ENCODE peak calls at places on chromosomes 6 and 20, in eight cellular contexts. P is ovary; G is A549; O is dorsolateral prefrontal cortex; M is mesendoderm; R is naive thymus-derived CD4-positive, alpha-beta T cell; W is left ventricle myocardium inferior; L is lower lobe of right lung. N is an unnamed sample.

GRCh38 chr20:24773168-24773567 is 175.9 kb upstream of the CST7 start:
- DNase-seq in M (no peak), P (no peak), R (no peak), O (peak), G (no peak), L (no peak), W (no peak), N (no peak)

GRCh38 chr20:62936996-62937352 is 973 bp upstream of the GID8 start:
- DNase-seq in G (peak), O (no peak), W (no peak), M (peak), P (no peak), R (no peak), L (no peak), N (no peak)

GRCh38 chr6:167826230-167827061 is at the start of gene AFDN:
- DNase-seq in O (peak), W (peak), R (peak), P (peak), L (peak), M (peak), G (peak), N (peak)

GRCh38 chr6:139996253-139996834 is 621.9 kb upstream of the CITED2 start:
- DNase-seq in O (no peak), R (no peak), M (peak), L (no peak), P (no peak), G (peak), W (no peak), N (peak)

GRCh38 chr6:122673345-122673961 is 63.2 kb downstream of the PKIB start:
- DNase-seq in W (no peak), R (no peak), P (no peak), L (no peak), G (no peak), O (no peak), M (no peak), N (no peak)

GRCh38 chr6:17485181-17485580 is 91.8 kb downstream of the CAP2 start:
- DNase-seq in G (no peak), M (no peak), R (no peak), P (no peak), L (no peak), W (no peak), O (no peak), N (no peak)

GRCh38 chr20:14845199-14846160 is 508.1 kb upstream of the FLRT3 start:
- DNase-seq in O (no peak), R (no peak), M (no peak), G (peak), L (no peak), W (no peak), P (no peak), N (no peak)

GRCh38 chr6:49233483-49233882 is 229.6 kb downstream of the MMUT start:
- DNase-seq in M (no peak), R (no peak), P (no peak), G (no peak), O (no peak), W (no peak), L (no peak), N (no peak)

GRCh38 chr6:38354905-38355304 is 284.8 kb downstream of the BTBD9 start:
- DNase-seq in O (no peak), P (no peak), R (no peak), M (no peak), G (no peak), L (no peak), W (no peak), N (no peak)
- H3K4me3 ChIP-seq in O (no peak), P (no peak), R (no peak), M (no peak), G (no peak), L (no peak), W (no peak), N (no peak)

DNA sequence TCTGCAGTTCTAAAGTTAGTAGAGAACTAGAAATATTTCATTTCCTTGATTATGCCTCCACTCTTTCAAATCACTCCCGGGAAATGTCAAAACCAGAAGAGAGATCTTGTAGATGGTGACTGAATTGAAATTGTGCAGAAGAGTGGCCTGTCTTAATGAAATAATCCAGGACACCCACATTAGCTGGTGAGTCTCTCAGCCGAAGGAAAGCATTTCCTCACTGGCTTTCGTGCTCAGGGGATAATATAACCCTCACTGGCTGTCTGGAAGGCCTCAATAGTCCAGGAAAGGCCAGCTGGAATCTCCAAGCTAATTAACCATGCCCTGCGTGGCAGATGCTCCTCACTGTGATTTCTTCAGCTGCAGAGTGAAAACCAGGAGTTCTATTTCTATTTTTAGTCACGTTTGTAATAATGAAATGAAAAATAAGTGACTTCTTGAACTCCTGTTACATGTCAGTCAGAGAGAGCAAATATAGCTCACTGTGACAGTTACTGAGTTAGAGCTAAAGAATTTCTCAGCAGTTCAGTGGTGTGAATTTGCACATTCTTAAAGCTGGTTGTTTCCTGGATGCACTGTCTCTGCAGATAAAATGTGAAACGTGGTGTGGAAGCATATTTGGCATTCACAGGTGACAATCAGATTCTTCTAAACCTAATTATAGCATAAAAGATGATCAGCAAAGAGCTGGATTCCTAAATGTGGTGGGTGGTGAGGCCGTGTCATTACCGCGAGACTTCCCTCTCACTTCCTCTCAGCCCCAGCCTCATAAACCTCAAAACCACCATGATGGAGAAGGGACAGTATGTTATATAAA is 211.7 kb downstream of the LMBRD1 start:
- DNase-seq in M (peak), G (no peak), O (peak), W (no peak), L (no peak), P (no peak), R (no peak), N (no peak)
- H3K27ac ChIP-seq in M (no peak), G (no peak), O (no peak), W (peak), L (no peak), P (no peak), R (no peak), N (no peak)

DNA sequence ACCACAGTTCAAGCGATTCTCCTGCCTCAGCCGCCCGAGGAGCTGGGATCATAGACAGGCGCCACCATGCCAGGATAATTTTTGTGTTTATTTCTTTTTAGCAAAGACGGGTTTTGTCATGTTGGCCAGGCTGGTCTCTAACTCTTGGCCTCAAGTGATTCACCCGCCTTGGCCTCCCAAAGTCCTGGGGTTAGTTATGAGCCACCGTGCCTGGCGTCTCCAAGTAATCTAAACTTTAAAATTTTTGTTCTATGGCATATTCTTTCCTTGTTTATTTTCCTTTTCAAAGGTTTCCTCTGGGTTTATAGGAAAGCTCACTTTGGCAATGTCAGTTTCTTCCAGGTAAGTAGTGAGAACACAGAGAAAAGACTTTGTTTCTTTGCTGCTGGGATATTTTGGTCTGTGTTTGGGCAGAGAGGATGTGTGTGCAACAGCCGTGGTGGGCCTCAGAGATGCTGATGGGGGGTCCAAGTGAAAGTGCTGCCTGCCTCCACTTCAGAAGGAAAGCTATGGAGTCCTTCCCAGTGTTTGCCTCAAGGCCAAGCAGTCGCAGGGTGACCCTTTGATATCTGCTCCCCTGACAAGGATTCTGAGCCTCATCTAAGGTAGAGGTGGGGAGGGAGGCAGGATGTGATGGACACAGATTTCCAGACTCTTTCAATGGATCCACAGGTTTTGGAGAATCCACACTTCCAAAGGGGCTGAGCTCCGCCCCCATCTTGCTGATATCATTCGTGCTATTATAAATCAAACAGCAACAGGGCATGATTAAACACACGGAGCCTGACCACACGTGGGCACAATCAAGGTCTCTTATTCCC is 2.3 kb downstream of the LRP11 start:
- DNase-seq in L (no peak), P (no peak), M (no peak), R (no peak), W (no peak), G (no peak), O (no peak), N (no peak)
- H3K4me3 ChIP-seq in L (peak), P (no peak), M (no peak), R (no peak), W (peak), G (peak), O (peak), N (peak)

DNA sequence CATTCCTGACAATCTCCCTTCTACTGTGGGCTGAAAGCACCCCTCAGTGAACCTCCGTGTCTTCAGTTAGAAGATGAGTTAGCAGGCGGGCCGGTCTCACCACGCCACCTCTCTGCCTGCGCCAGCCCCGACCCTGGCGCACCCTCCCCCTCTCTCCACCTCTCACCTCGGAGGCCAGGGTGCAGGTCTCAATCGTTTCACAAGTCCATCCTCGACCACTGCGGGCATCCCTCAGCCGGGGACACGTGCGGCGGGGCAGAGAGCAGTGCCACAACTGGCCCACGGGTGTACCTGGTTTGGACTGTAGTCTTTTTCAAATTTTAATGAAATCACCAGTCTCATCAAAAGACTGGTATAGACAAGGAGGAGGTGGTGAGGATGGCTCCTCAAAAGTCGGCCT is 34.4 kb downstream of the NFATC2 start:
- DNase-seq in P (no peak), L (no peak), O (no peak), M (no peak), R (no peak), W (no peak), G (no peak), N (no peak)
- H3K27ac ChIP-seq in P (no peak), L (no peak), O (no peak), M (no peak), R (no peak), W (no peak), G (no peak), N (no peak)

GRCh38 chr20:59250293-59250692 is 50.1 kb upstream of the EDN3 start:
- DNase-seq in L (no peak), W (no peak), R (no peak), O (no peak), P (no peak), G (no peak), M (no peak), N (no peak)

GRCh38 chr20:59258103-59258705 is 42.2 kb upstream of the EDN3 start:
- DNase-seq in O (no peak), W (no peak), P (no peak), M (no peak), R (peak), G (no peak), L (no peak), N (peak)

GRCh38 chr20:59253325-59253724 is 47.1 kb upstream of the EDN3 start:
- DNase-seq in R (peak), O (no peak), P (no peak), M (no peak), L (no peak), W (no peak), G (no peak), N (no peak)

GRCh38 chr20:59255256-59255655 is 45.2 kb upstream of the EDN3 start:
- DNase-seq in G (no peak), L (no peak), R (no peak), O (no peak), W (no peak), M (no peak), P (no peak), N (no peak)

DNA sequence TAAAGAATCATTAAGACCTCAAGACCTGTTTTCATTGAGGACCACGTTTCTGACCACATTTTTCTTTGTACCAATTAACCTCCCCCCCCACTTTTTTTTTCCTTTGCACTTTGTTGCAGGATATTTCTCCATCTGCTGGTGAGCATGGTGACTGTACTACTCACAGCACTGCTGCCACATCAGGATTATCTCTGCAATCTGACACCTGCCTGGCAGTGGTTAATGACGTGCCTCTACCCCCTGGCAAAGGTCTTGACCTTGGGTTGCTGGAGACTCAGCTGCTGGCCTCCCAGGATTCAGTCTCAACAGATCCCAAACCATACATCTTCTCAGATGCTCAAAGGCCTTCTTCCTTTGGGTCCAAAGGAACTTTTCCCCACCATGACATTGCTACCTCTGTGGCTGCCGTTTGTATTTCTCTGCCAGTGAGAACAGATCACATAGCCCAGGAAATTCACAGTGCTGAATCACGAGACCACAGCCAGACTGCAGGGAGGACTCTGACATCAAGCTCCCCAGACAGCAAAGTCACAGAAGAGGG is 46.6 kb upstream of the EDN3 start:
- DNase-seq in P (no peak), L (no peak), O (no peak), R (peak), M (peak), W (no peak), G (no peak), N (no peak)
- H3K4me3 ChIP-seq in P (no peak), L (no peak), O (no peak), R (peak), M (no peak), W (no peak), G (no peak), N (no peak)

GRCh38 chr6:7152467-7152866 is 44.7 kb downstream of the RREB1 start:
- DNase-seq in L (no peak), O (no peak), R (no peak), W (no peak), M (peak), G (no peak), P (no peak), N (no peak)
- H3K27ac ChIP-seq in L (peak), O (no peak), R (no peak), W (no peak), M (no peak), G (no peak), P (no peak), N (peak)

GRCh38 chr6:35728663-35729348 is 8.0 kb upstream of the ARMC12 start:
- DNase-seq in L (peak), P (peak), O (no peak), M (peak), R (peak), G (no peak), W (peak), N (no peak)
- H3K4me3 ChIP-seq in L (peak), P (peak), O (peak), M (no peak), R (peak), G (peak), W (peak), N (peak)

GRCh38 chr6:90586675-90587638 is at the start of gene MAP3K7:
- DNase-seq in P (peak), M (peak), O (peak), G (peak), R (peak), W (peak), L (peak), N (peak)

GRCh38 chr6:90583179-90583578 is 3.7 kb downstream of the MAP3K7 start:
- DNase-seq in P (no peak), L (no peak), O (no peak), W (no peak), M (no peak), R (no peak), G (no peak), N (no peak)

GRCh38 chr6:90578894-90579549 is 7.8 kb downstream of the MAP3K7 start:
- DNase-seq in R (no peak), L (no peak), G (no peak), P (no peak), M (no peak), O (no peak), W (no peak), N (no peak)

GRCh38 chr6:90583783-90584481 is 2.9 kb downstream of the MAP3K7 start:
- DNase-seq in W (no peak), R (no peak), P (no peak), G (no peak), O (no peak), M (no peak), L (no peak), N (no peak)

GRCh38 chr6:90584636-90585255 is 2.1 kb downstream of the MAP3K7 start:
- DNase-seq in O (no peak), R (no peak), L (no peak), M (peak), W (no peak), P (no peak), G (no peak), N (no peak)
- H3K27ac ChIP-seq in O (no peak), R (no peak), L (no peak), M (no peak), W (no peak), P (no peak), G (no peak), N (no peak)

DNA sequence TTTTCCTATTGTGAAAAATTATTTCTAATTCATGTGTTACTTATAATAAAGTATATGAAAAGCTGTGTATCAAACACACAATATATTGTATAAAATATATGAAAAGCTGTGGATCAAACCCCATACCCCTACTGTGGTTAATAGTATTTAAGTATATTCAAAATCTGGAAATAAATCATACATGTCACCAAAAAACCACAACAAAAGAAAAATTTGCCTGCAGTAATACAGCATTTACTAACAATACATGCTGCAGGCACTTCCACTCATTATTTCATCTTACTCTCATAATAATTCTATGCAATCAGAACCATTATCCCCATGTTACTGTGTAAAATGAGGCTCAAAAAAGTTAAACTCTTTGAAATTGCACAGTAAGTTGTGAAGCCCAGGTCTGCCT is 61.9 kb downstream of the FAM217A start:
- DNase-seq in R (no peak), O (no peak), L (no peak), G (no peak), W (no peak), P (no peak), M (no peak), N (no peak)
- H3K4me3 ChIP-seq in R (peak), O (peak), L (peak), G (peak), W (peak), P (peak), M (no peak), N (peak)